ENCODE peak calls at places on chromosomes 2 and 18, in seven cellular contexts. K is right lobe of liver, V is esophagus squamous epithelium, W is ovary, J is sigmoid colon, N is endothelial cell of umbilical vein, O is adrenal gland. X is an unnamed sample.

GRCh38 chr2:180960982-180961381 is 19.4 kb upstream of the UBE2E3 start:
- DNase-seq in K (no peak), V (no peak), W (no peak), J (no peak), N (no peak), O (no peak), X (no peak)

GRCh38 chr2:223837290-223838061 is at the start of gene AP1S3:
- DNase-seq in K (peak), V (peak), W (peak), J (peak), N (peak), O (peak), X (peak)

GRCh38 chr2:118431188-118431562 is 342.9 kb downstream of the INSIG2 start:
- DNase-seq in K (no peak), V (no peak), W (no peak), J (no peak), N (no peak), O (no peak), X (no peak)

GRCh38 chr2:71223767-71224333 is 3.1 kb downstream of the PAIP2B start:
- DNase-seq in K (peak), V (no peak), W (peak), J (peak), N (peak), O (peak), X (no peak)

GRCh38 chr2:133908171-133908570 is 339.9 kb upstream of the NCKAP5 start:
- DNase-seq in K (no peak), V (no peak), W (no peak), J (no peak), N (peak), O (no peak), X (no peak)

GRCh38 chr2:223414646-223415045 is 187.5 kb downstream of the SCG2 start:
- DNase-seq in K (no peak), V (no peak), W (peak), J (peak), N (no peak), O (peak), X (peak)

GRCh38 chr18:74184875-74185274 is 36.6 kb downstream of the TIMM21 start:
- DNase-seq in K (no peak), V (no peak), W (no peak), J (no peak), N (no peak), O (no peak), X (no peak)

GRCh38 chr2:150075831-150076230 is 411.6 kb downstream of the RND3 start:
- DNase-seq in K (no peak), V (no peak), W (no peak), J (no peak), N (peak), O (no peak), X (no peak)

GRCh38 chr2:204452464-204453023 is 92.7 kb upstream of the PARD3B start:
- DNase-seq in K (no peak), V (no peak), W (peak), J (peak), N (peak), O (no peak), X (peak)

GRCh38 chr2:86300496-86300895 is 36.9 kb downstream of the REEP1 start:
- DNase-seq in K (no peak), V (no peak), W (no peak), J (no peak), N (no peak), O (peak), X (peak)

GRCh38 chr2:172339431-172340010 is 87.9 kb upstream of the ITGA6 start:
- DNase-seq in K (peak), V (no peak), W (no peak), J (no peak), N (peak), O (no peak), X (peak)

GRCh38 chr18:64876833-64877232 is 727.9 kb upstream of the LINC00305 start:
- DNase-seq in K (no peak), V (no peak), W (no peak), J (no peak), N (no peak), O (no peak), X (no peak)

GRCh38 chr2:223051580-223052375 is at the start of gene KCNE4:
- DNase-seq in K (no peak), V (no peak), W (peak), J (peak), N (no peak), O (peak), X (no peak)

GRCh38 chr2:142286618-142287017 is 155.8 kb upstream of the LRP1B start:
- DNase-seq in K (no peak), V (no peak), W (no peak), J (no peak), N (no peak), O (no peak), X (no peak)

GRCh38 chr2:235833971-235834620 is 334.1 kb downstream of the GBX2 start:
- DNase-seq in K (no peak), V (no peak), W (no peak), J (peak), N (no peak), O (no peak), X (peak)

GRCh38 chr2:187493877-187494568 is 46.0 kb upstream of the CALCRL start:
- DNase-seq in K (no peak), V (no peak), W (no peak), J (no peak), N (no peak), O (no peak), X (no peak)

GRCh38 chr2:74843371-74844298 is 9.7 kb downstream of the HK2 start:
- DNase-seq in K (no peak), V (no peak), W (peak), J (peak), N (peak), O (no peak), X (no peak)

GRCh38 chr2:132999421-132999820 is 329.4 kb upstream of the LYPD1 start:
- DNase-seq in K (no peak), V (no peak), W (no peak), J (no peak), N (no peak), O (no peak), X (no peak)

GRCh38 chr2:231621051-231621879 is 28.6 kb downstream of the TEX44 start:
- DNase-seq in K (no peak), V (no peak), W (peak), J (peak), N (no peak), O (no peak), X (no peak)

GRCh38 chr2:241850544-241851324 is 8.0 kb downstream of the PDCD1 start:
- DNase-seq in K (no peak), V (no peak), W (no peak), J (peak), N (no peak), O (no peak), X (no peak)

GRCh38 chr18:76395609-76396008 is 99.4 kb downstream of the ZNF516 start:
- DNase-seq in K (no peak), V (no peak), W (peak), J (no peak), N (no peak), O (no peak), X (no peak)

GRCh38 chr2:32783933-32784332 is 156.1 kb downstream of the TTC27 start:
- DNase-seq in K (no peak), V (no peak), W (no peak), J (no peak), N (no peak), O (no peak), X (no peak)

GRCh38 chr2:128377071-128377910 is 58.6 kb upstream of the HS6ST1 start:
- DNase-seq in K (peak), V (no peak), W (no peak), J (peak), N (no peak), O (peak), X (no peak)

GRCh38 chr2:70553584-70554337 is at the start of gene TGFA:
- DNase-seq in K (peak), V (no peak), W (no peak), J (peak), N (peak), O (peak), X (peak)

GRCh38 chr2:34831096-34831495 is 1232.0 kb upstream of the FAM98A start:
- DNase-seq in K (no peak), V (no peak), W (no peak), J (no peak), N (no peak), O (no peak), X (no peak)

GRCh38 chr2:63056309-63057065 is 5.9 kb downstream of the OTX1 start:
- DNase-seq in K (no peak), V (no peak), W (no peak), J (peak), N (no peak), O (no peak), X (peak)

GRCh38 chr18:9708057-9708881 is at the start of gene RAB31:
- DNase-seq in K (peak), V (peak), W (peak), J (peak), N (peak), O (peak), X (peak)

GRCh38 chr2:79219383-79219988 is 59.9 kb upstream of the REG3A start:
- DNase-seq in K (peak), V (no peak), W (no peak), J (no peak), N (peak), O (peak), X (no peak)

GRCh38 chr2:122168799-122169198 is 413.3 kb downstream of the TSN start:
- DNase-seq in K (no peak), V (no peak), W (no peak), J (no peak), N (no peak), O (no peak), X (no peak)

GRCh38 chr18:50079571-50080295 is 115.2 kb downstream of the MYO5B start:
- DNase-seq in K (peak), V (no peak), W (no peak), J (peak), N (no peak), O (peak), X (no peak)

GRCh38 chr2:38116762-38117161 is 40.8 kb upstream of the CYP1B1 start:
- DNase-seq in K (no peak), V (no peak), W (no peak), J (no peak), N (no peak), O (no peak), X (no peak)

GRCh38 chr2:213246665-213247281 is 37.5 kb upstream of the SPAG16 start:
- DNase-seq in K (peak), V (no peak), W (peak), J (no peak), N (peak), O (peak), X (no peak)

GRCh38 chr2:4745596-4745995 is 946.6 kb upstream of the SOX11 start:
- DNase-seq in K (no peak), V (no peak), W (no peak), J (no peak), N (no peak), O (no peak), X (no peak)
- TF ChIP-seq CTCF in K (no peak), V (no peak), W (no peak), J (no peak), N (no peak), O (no peak), X (no peak)

GRCh38 chr2:27428213-27428977 is at the start of gene NRBP1:
- DNase-seq in K (peak), V (peak), W (peak), J (peak), N (peak), O (peak), X (peak)
- TF ChIP-seq POLR2A in K (peak), V (peak), W (peak), J (peak), N (peak), O (peak), X (peak)

GRCh38 chr2:18597618-18598017 is 8.2 kb upstream of the NT5C1B start:
- DNase-seq in K (no peak), V (no peak), W (no peak), J (no peak), N (no peak), O (no peak), X (no peak)

GRCh38 chr2:18600255-18600613 is 10.9 kb upstream of the NT5C1B start:
- DNase-seq in K (no peak), V (no peak), W (no peak), J (no peak), N (no peak), O (no peak), X (no peak)

GRCh38 chr2:18599509-18600254 is 10.3 kb upstream of the NT5C1B start:
- DNase-seq in K (no peak), V (no peak), W (no peak), J (no peak), N (peak), O (no peak), X (no peak)

GRCh38 chr2:18596993-18597392 is 7.6 kb upstream of the NT5C1B start:
- DNase-seq in K (peak), V (no peak), W (no peak), J (no peak), N (no peak), O (no peak), X (no peak)

DNA sequence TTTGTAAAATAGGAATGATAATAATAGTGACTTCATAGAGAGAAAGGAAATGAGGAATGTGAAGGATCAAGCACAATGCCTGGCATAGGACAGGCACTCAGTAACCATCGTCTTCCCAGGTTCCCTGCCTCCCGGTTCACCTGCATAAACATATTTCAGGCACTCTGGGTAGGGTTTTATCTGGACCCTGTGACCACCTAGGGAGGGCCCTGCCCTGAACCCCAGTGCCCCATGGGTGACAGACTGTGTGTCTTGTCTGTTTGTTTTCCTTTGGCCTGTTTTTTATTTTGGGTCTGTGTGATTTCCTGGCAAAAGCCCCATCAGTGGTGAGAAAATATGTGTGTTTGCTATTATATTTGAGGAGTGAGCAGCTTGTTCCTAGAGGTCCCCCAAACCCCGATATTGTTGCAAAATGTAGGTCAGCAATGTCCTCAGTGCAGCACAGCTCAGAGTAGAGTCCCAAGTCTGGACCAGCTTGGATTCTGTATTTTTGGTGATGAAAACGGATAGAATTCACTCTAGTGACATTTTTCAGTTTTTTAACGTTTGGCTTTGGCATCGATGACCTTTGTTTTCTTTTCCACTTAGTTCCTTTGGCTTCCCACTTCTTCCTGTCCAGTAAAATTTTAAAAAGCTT is 9.6 kb upstream of the NT5C1B start:
- DNase-seq in K (no peak), V (no peak), W (no peak), J (no peak), N (no peak), O (no peak), X (no peak)
- H3K4me3 ChIP-seq in K (no peak), V (no peak), W (no peak), J (no peak), N (no peak), O (no peak), X (no peak)

DNA sequence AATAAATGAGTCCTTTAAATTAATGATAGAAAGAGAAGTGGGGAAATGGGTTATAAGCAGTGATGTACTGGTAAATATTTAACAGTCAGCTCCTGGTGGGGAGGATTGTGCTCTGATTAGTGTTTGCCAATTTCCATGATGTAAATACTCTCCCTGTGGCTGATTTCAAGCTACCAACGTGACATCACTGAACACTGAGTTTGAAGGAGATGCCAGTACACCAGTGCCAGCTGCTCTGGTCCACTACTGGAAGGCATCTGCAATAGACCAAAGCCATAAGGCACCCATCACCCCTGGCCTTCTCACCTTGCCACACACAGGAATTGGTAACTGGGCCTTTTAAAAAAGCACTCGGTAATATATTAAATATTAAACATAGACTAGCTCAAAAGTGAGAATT is 77.7 kb downstream of the TGOLN2 start:
- DNase-seq in K (no peak), V (no peak), W (no peak), J (peak), N (no peak), O (no peak), X (no peak)
- TF ChIP-seq CTCF in K (no peak), V (no peak), W (no peak), J (no peak), N (no peak), O (no peak), X (no peak)

DNA sequence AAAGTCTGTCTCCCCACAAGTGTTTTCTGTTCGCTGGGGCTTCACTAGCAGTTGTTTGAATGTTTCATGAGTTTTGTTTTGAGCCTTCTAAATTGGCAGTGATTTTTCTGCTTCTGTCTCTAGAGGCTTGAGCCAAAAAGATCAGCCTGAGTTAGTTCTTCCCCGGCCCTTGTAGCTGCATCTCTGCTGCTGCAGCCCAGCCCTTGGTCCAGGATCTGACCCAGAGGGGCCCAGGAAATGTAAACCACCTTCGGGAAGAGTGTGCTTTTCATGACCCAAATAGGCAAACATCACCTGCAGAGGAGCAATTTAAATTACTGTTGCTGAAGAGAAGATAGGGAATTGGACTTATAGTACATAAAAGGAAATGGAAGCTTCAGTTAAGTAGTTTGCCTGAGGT is 86.1 kb upstream of the LGALSL start:
- DNase-seq in K (no peak), V (no peak), W (no peak), J (no peak), N (no peak), O (no peak), X (peak)
- TF ChIP-seq POLR2A in K (no peak), V (no peak), W (no peak), J (no peak), N (no peak), O (no peak), X (no peak)

X was measured in lower leg skin.